ENCODE peak calls at places on chromosomes 2 and 18, in ten cellular contexts. H is stimulated activated CD4-positive, alpha-beta T cell treated with anti-CD3 and anti-CD28 coated beads, Interleukin-1b, Interleukin-23, amount 100 ng/mL, for 48 hours; W is GM20000; O is neural progenitor cell; T is GM12864; R is naive B cell; A is activated naive CD4-positive, alpha-beta T cell; F is SHP77; U is fibroblast of lung; C is PC-3. X is an unnamed sample.

GRCh38 chr2:65491381-65491903 is 59.0 kb upstream of the SPRED2 start:
- DNase-seq in A (no peak), T (no peak), H (no peak), R (no peak), U (peak; percentile 23), W (no peak), F (no peak), C (peak; percentile 70), O (no peak), X (no peak)

GRCh38 chr2:46117379-46117778 is 179.8 kb upstream of the EPAS1 start:
- DNase-seq in T (no peak), U (peak; percentile 31), R (no peak), A (no peak), O (no peak), H (no peak), C (peak; percentile 87), W (no peak), F (no peak), X (no peak)

GRCh38 chr2:216492951-216493685 is 5.5 kb upstream of the RPL37A start:
- DNase-seq in A (no peak), U (peak; percentile 31), T (no peak), R (no peak), F (no peak), C (peak; percentile 77), W (no peak), O (no peak), H (no peak), X (no peak)

GRCh38 chr2:98835831-98836385 is 100.1 kb downstream of the CRACDL start:
- DNase-seq in T (no peak), F (peak; percentile 40), H (peak; percentile 27), U (no peak), O (no peak), W (no peak), A (no peak), C (peak; percentile 39), R (no peak), X (no peak)

GRCh38 chr18:23220355-23220754 is 85.1 kb downstream of the CABLES1 start:
- DNase-seq in O (no peak), A (no peak), T (no peak), C (no peak), H (no peak), U (no peak), R (no peak), F (no peak), W (no peak), X (no peak)

GRCh38 chr2:37934591-37935513 is 9.8 kb downstream of the RMDN2 start:
- DNase-seq in C (no peak), U (no peak), T (peak; percentile 60), R (peak; percentile 39), F (no peak), W (peak; percentile 85), A (no peak), H (no peak), O (no peak), X (no peak)

GRCh38 chr2:191878576-191879298 is 31.8 kb upstream of the CAVIN2 start:
- DNase-seq in U (peak; percentile 92), W (no peak), C (peak; percentile 83), R (no peak), A (no peak), O (no peak), F (no peak), H (no peak), T (no peak), X (no peak)

GRCh38 chr2:73290049-73290839 is 3.1 kb downstream of the EGR4 start:
- DNase-seq in W (peak; percentile 71), O (peak; percentile 72), U (peak; percentile 38), T (no peak), F (peak; percentile 80), C (peak; percentile 61), R (peak; percentile 33), A (no peak), H (peak; percentile 40), X (no peak)

GRCh38 chr2:241771286-241772062 is 5.1 kb upstream of the GAL3ST2 start:
- DNase-seq in F (no peak), T (no peak), R (no peak), H (no peak), C (no peak), A (no peak), U (peak; percentile 58), O (peak; percentile 94), W (peak; percentile 71), X (peak; percentile 57)

GRCh38 chr2:178397002-178397605 is 53.9 kb downstream of the PRKRA start:
- DNase-seq in O (peak; percentile 61), W (peak; percentile 42), R (peak; percentile 21), A (no peak), H (no peak), F (peak; percentile 38), C (peak; percentile 71), U (peak; percentile 67), T (peak; percentile 26), X (peak; percentile 24)

GRCh38 chr18:60064271-60064670 is 164.5 kb downstream of the PMAIP1 start:
- DNase-seq in O (no peak), C (peak; percentile 84), R (no peak), U (no peak), H (no peak), A (no peak), W (no peak), T (no peak), F (no peak), X (no peak)

GRCh38 chr18:63290456-63291200 is 28.9 kb downstream of the BCL2 start:
- DNase-seq in W (no peak), C (no peak), T (no peak), F (no peak), A (no peak), R (no peak), H (no peak), O (peak; percentile 40), U (no peak), X (no peak)

GRCh38 chr2:131016826-131017596 is 76.2 kb downstream of the FAM168B start:
- DNase-seq in O (no peak), W (no peak), F (no peak), A (no peak), T (no peak), C (peak; percentile 92), U (no peak), H (no peak), R (no peak), X (no peak)

GRCh38 chr2:164737612-164738081 is 104.0 kb downstream of the COBLL1 start:
- DNase-seq in C (peak; percentile 84), O (peak; percentile 83), R (peak; percentile 68), U (peak; percentile 55), F (peak; percentile 48), H (peak; percentile 15), A (no peak), W (peak; percentile 39), T (peak; percentile 5), X (peak; percentile 67)

X was measured in neuronal stem cell.